ENCODE peak calls at places on chromosomes 3 and 15, in four cellular contexts. D is aorta, K is heart left ventricle, O is testis. S is an unnamed sample.

GRCh38 chr3:135966349-135966695 is 794 bp downstream of the PPP2R3A start:
- DNase-seq in D (no peak), K (no peak), O (peak; percentile 65), S (peak; percentile 47)

GRCh38 chr15:47870956-47871625 is 153.8 kb downstream of the SEMA6D start:
- DNase-seq in D (no peak), K (no peak), O (no peak), S (no peak)

GRCh38 chr3:193843447-193844301 is 250.7 kb downstream of the OPA1 start:
- DNase-seq in D (no peak), K (no peak), O (no peak), S (no peak)

GRCh38 chr3:65352951-65353350 is 665.2 kb upstream of the ADAMTS9 start:
- DNase-seq in D (no peak), K (no peak), O (no peak), S (no peak)

GRCh38 chr3:55511895-55512585 is 24.9 kb upstream of the WNT5A start:
- DNase-seq in D (no peak), K (no peak), O (no peak), S (no peak)

GRCh38 chr3:171875923-171876412 is 32.8 kb downstream of the TMEM212 start:
- DNase-seq in D (no peak), K (no peak), O (no peak), S (no peak)

GRCh38 chr15:99424131-99424571 is 141.6 kb upstream of the MEF2A start:
- DNase-seq in D (no peak), K (no peak), O (no peak), S (peak; percentile 37)

GRCh38 chr3:194167480-194167862 is 31.5 kb downstream of the HES1 start:
- DNase-seq in D (no peak), K (no peak), O (no peak), S (no peak)

GRCh38 chr3:123629747-123630047 is 44.8 kb upstream of the HACD2 start:
- DNase-seq in D (no peak), K (no peak), O (no peak), S (no peak)
- H3K4me3 ChIP-seq in D (no peak overlapping the region), K (no peak overlapping the region), O (no peak overlapping the region), S (no peak overlapping the region)

GRCh38 chr15:23750179-23750578 is 63.1 kb upstream of the NDN start:
- DNase-seq in D (no peak), K (no peak), O (no peak), S (no peak)
- H3K9me3 ChIP-seq in D (no peaks in the 10 kb centered on the region), K (no peaks in the 10 kb centered on the region), O (no peaks in the 10 kb centered on the region), S (peaks cover 13% of the 10 kb centered on the region)

GRCh38 chr3:62678841-62679240 is 196.4 kb downstream of the CADPS start:
- DNase-seq in D (no peak), K (no peak), O (no peak), S (no peak)
- H3K4me3 ChIP-seq in D (no peak overlapping the region), K (no peak overlapping the region), O (no peak overlapping the region), S (no peak overlapping the region)

GRCh38 chr15:58773024-58773423 is 1.9 kb downstream of the MINDY2 start:
- DNase-seq in D (no peak), K (no peak), O (no peak), S (no peak)
- H3K9me3 ChIP-seq in D (no peaks in the 10 kb centered on the region), K (no peaks in the 10 kb centered on the region), O (no peaks in the 10 kb centered on the region), S (no peaks in the 10 kb centered on the region)

S was measured in left lung.